ENCODE peak calls at places on chromosomes 4 and X, in five cellular contexts. E is upper lobe of left lung, S is HCT116, G is GM23338, J is spleen. U is an unnamed sample.

GRCh38 chr4:55549888-55550287 is 3.2 kb upstream of the CLOCK start:
- DNase-seq in E (no peak), S (peak; percentile 98), G (no peak), J (no peak), U (no peak)

GRCh38 chr4:121053601-121054143 is 18.7 kb downstream of the NDNF start:
- DNase-seq in E (no peak), S (no peak), G (no peak), J (no peak), U (peak; percentile 70)

GRCh38 chr4:4985844-4986243 is 33.4 kb downstream of the CYTL1 start:
- DNase-seq in E (no peak), S (no peak), G (peak; percentile 50), J (no peak), U (no peak)

GRCh38 chr4:116361782-116362181 is 723.6 kb downstream of the TRAM1L1 start:
- DNase-seq in E (no peak), S (no peak), G (no peak), J (no peak), U (no peak)

GRCh38 chr4:1460967-1461868 is 55.0 kb upstream of the NKX1-1 start:
- DNase-seq in E (no peak), S (no peak), G (no peak), J (peak; percentile 61), U (no peak)

GRCh38 chrX:36198575-36198974 is 279.0 kb downstream of the CFAP47 start:
- DNase-seq in E (no peak), S (no peak), G (peak; percentile 60), J (no peak), U (no peak)

GRCh38 chr4:10107111-10108091 is 9.2 kb downstream of the WDR1 start:
- DNase-seq in E (no peak), S (no peak), G (no peak), J (no peak), U (no peak)

GRCh38 chr4:87118826-87119225 is 101.6 kb downstream of the KLHL8 start:
- DNase-seq in E (no peak), S (no peak), G (peak; percentile 44), J (no peak), U (no peak)

GRCh38 chr4:42399393-42399792 is 2.1 kb downstream of the SHISA3 start:
- DNase-seq in E (no peak), S (no peak), G (peak; percentile 38), J (no peak), U (no peak)

GRCh38 chr4:125187621-125188176 is 127.1 kb upstream of the FAT4 start:
- DNase-seq in E (no peak), S (no peak), G (no peak), J (no peak), U (no peak)

GRCh38 chr4:23097251-23097650 is 404.5 kb downstream of the GBA3 start:
- DNase-seq in E (no peak), S (no peak), G (no peak), J (no peak), U (no peak)

GRCh38 chr4:150389896-150390530 is 191.9 kb upstream of the MAB21L2 start:
- DNase-seq in E (no peak), S (no peak), G (no peak), J (no peak), U (no peak)

GRCh38 chr4:63169836-63170235 is 1239.4 kb downstream of the TECRL start:
- DNase-seq in E (no peak), S (no peak), G (no peak), J (no peak), U (no peak)

GRCh38 chr4:102608190-102608589 is 107.0 kb downstream of the NFKB1 start:
- DNase-seq in E (no peak), S (no peak), G (no peak), J (no peak), U (no peak)

GRCh38 chrX:74925210-74926088 is at the start of gene NEXMIF:
- DNase-seq in E (peak; percentile 83), S (no peak), G (peak; percentile 69), J (peak; percentile 79), U (peak; percentile 38)

GRCh38 chr4:5018096-5018495 is 1.2 kb downstream of the CYTL1 start:
- DNase-seq in E (no peak), S (no peak), G (no peak), J (no peak), U (no peak)

GRCh38 chrX:57930051-57930450 is 19.8 kb upstream of the ZXDA start:
- DNase-seq in E (no peak), S (no peak), G (no peak), J (no peak), U (no peak)

GRCh38 chrX:37423864-37424569 is 74.9 kb downstream of the PRRG1 start:
- DNase-seq in E (no peak), S (no peak), G (peak; percentile 1), J (no peak), U (no peak)

GRCh38 chr4:148090029-148090428 is 352.2 kb downstream of the NR3C2 start:
- DNase-seq in E (no peak), S (no peak), G (no peak), J (no peak), U (no peak)

GRCh38 chr4:98260047-98260578 is 1.1 kb upstream of the RAP1GDS1 start:
- DNase-seq in E (peak; percentile 89), S (peak; percentile 7), G (peak; percentile 67), J (no peak), U (peak; percentile 59)

GRCh38 chr4:82748176-82748575 is 50.4 kb downstream of the SCD5 start:
- DNase-seq in E (no peak), S (no peak), G (peak; percentile 44), J (peak; percentile 6), U (no peak)

GRCh38 chr4:98745372-98745771 is 87.0 kb upstream of the TSPAN5 start:
- DNase-seq in E (no peak), S (no peak), G (peak; percentile 56), J (no peak), U (peak; percentile 24)

GRCh38 chrX:638482-639131 is 8.0 kb downstream of the SHOX start:
- DNase-seq in E (no peak), S (no peak), G (peak; percentile 77), J (peak; percentile 46), U (peak; percentile 41)

GRCh38 chrX:139825618-139826017 is 107.2 kb downstream of the ATP11C start:
- DNase-seq in E (no peak), S (no peak), G (no peak), J (no peak), U (no peak)

GRCh38 chrX:108071578-108071977 is 19.8 kb downstream of the PSMD10 start:
- DNase-seq in E (no peak), S (no peak), G (no peak), J (no peak), U (no peak)

GRCh38 chr4:10204401-10205058 is 87.9 kb upstream of the WDR1 start:
- DNase-seq in E (no peak), S (no peak), G (no peak), J (no peak), U (no peak)

GRCh38 chrX:40514376-40514775 is 66.4 kb upstream of the ATP6AP2 start:
- DNase-seq in E (no peak), S (no peak), G (no peak), J (no peak), U (no peak)

GRCh38 chr4:153750197-153750817 is 9.5 kb downstream of the RNF175 start:
- DNase-seq in E (no peak), S (peak; percentile 54), G (peak; percentile 95), J (no peak), U (peak; percentile 43)

GRCh38 chr4:2432991-2433530 is 14.3 kb downstream of the CFAP99 start:
- DNase-seq in E (peak; percentile 59), S (no peak), G (no peak), J (peak; percentile 65), U (no peak)

GRCh38 chr4:18366762-18367358 is 345.3 kb upstream of the LCORL start:
- DNase-seq in E (no peak), S (no peak), G (peak; percentile 43), J (no peak), U (no peak)

GRCh38 chr4:53813991-53814390 is 222.7 kb upstream of the LNX1 start:
- DNase-seq in E (no peak), S (no peak), G (no peak), J (no peak), U (no peak)

GRCh38 chrX:72238721-72239475 is at the start of gene ERCC6L:
- DNase-seq in E (peak; percentile 97), S (peak; percentile 69), G (peak; percentile 88), J (peak; percentile 95), U (peak; percentile 84)
- TF ChIP-seq POLR2AphosphoS5 in E (no peak), S (peak; percentile 79), G (peak; percentile 95), J (peak; percentile 87), U (peak; percentile 17)

GRCh38 chr4:28117067-28117756 is 1256.6 kb downstream of the STIM2 start:
- DNase-seq in E (peak; percentile 81), S (no peak), G (peak; percentile 38), J (peak; percentile 57), U (no peak)
- H3K4me3 ChIP-seq in E (no peak overlapping the region), S (no peak overlapping the region), G (peak overlapping the region; percentile 49), J (no peak overlapping the region), U (no peak overlapping the region)

GRCh38 chrX:17519349-17519748 is 144.3 kb downstream of the NHS start:
- DNase-seq in E (no peak), S (no peak), G (no peak), J (no peak), U (peak; percentile 18)
- TF ChIP-seq POLR2AphosphoS5 in E (no peak), S (no peak), G (no peak), J (peak; percentile 46), U (peak; percentile 39)

DNA sequence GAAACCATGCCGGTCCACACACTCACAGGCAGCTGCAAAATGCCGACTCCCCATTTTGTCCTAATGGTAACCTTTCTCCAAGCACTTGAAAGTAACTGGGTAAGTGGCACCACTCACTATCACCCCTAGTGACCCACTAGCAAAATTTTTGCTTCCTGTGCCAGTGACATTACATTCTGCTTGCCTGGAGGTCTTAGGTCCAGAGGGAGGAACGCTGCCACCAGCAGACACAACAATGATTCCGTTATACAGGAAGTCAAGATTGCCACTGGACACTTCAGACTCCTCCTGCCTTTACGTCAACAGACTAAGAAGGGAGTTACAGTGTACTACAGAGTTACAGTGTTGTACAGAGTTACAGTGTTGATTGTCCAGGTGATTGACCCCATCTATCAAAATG is 11.8 kb upstream of the TMEM192 start:
- DNase-seq in E (no peak), S (no peak), G (no peak), J (no peak), U (no peak)
- H3K4me3 ChIP-seq in E (no peak overlapping the region), S (no peak overlapping the region), G (no peak overlapping the region), J (no peak overlapping the region), U (no peak overlapping the region)

DNA sequence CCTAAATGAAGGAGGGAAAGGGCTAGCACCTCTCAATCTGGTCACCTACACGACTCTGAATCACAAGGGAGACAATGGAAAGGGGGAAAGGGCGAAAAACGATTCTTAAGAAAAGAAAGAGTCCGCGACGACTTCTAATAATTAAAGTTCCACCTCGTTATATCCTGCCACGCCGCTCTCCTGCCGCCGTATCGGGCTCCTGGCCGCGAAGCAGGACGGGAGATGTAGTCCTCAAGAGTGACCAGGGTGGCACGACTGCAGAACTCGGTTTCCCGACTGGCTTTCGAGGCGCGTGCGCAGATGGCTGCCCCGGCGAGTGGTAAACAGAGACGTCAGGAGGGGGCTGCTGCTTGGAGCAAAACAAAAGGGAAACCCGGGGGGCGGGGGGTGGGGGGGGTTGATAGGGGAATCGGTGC is at the start of gene FOXO4:
- DNase-seq in E (peak; percentile 96), S (peak; percentile 61), G (peak; percentile 93), J (peak; percentile 97), U (peak; percentile 93)
- TF ChIP-seq POLR2AphosphoS5 in E (no peak), S (peak; percentile 60), G (no peak), J (peak; percentile 83), U (peak; percentile 23)

GRCh38 chr4:152360045-152360410 is 175.9 kb downstream of the FBXW7 start:
- DNase-seq in E (no peak), S (no peak), G (no peak), J (no peak), U (no peak)
- H3K4me3 ChIP-seq in E (no peak overlapping the region), S (no peak overlapping the region), G (no peak overlapping the region), J (no peak overlapping the region), U (no peak overlapping the region)